ENCODE peak calls at places on chromosomes 5 and 9, in four cellular contexts. J is lower lobe of right lung, P is iris pigment epithelial cell, D is GM10248. U is an unnamed sample.

GRCh38 chr5:141692919-141693848 is 11.2 kb upstream of the ARAP3 start:
- DNase-seq in J (no peak), P (peak), D (no peak), U (no peak)

GRCh38 chr5:115349001-115349817 is 52.8 kb upstream of the CCDC112 start:
- DNase-seq in P (peak), J (no peak), D (no peak), U (no peak)

GRCh38 chr5:32390819-32391591 is 53.5 kb downstream of the ZFR start:
- DNase-seq in P (peak), D (no peak), J (no peak), U (no peak)

GRCh38 chr5:125409101-125409495 is 662.7 kb upstream of the ZNF608 start:
- DNase-seq in D (no peak), P (peak), J (no peak), U (no peak)

GRCh38 chr5:138647261-138647788 is 72.1 kb upstream of the HSPA9 start:
- DNase-seq in P (peak), D (no peak), J (no peak), U (no peak)

GRCh38 chr5:45508155-45508554 is 188.0 kb downstream of the HCN1 start:
- DNase-seq in J (no peak), D (no peak), P (no peak), U (no peak)

GRCh38 chr9:123983047-123983446 is 28.5 kb upstream of the LHX2 start:
- DNase-seq in P (no peak), J (no peak), D (no peak), U (no peak)

GRCh38 chr5:37412515-37412914 is 33.4 kb downstream of the WDR70 start:
- DNase-seq in D (no peak), P (no peak), J (no peak), U (no peak)

GRCh38 chr9:106708147-106708838 is 154.7 kb upstream of the ZNF462 start:
- DNase-seq in D (no peak), J (no peak), P (peak), U (no peak)

GRCh38 chr5:39102684-39103155 is 28.5 kb upstream of the RICTOR start:
- DNase-seq in D (no peak), J (no peak), P (peak), U (no peak)

GRCh38 chr9:131404987-131405386 is 11.1 kb downstream of the PRRC2B start:
- DNase-seq in D (no peak), P (no peak), J (no peak), U (no peak)

GRCh38 chr5:77869115-77869798 is 93.1 kb upstream of the TBCA start:
- DNase-seq in D (no peak), J (no peak), P (no peak), U (no peak)

GRCh38 chr5:155726267-155726666 is 600.7 kb upstream of the SGCD start:
- DNase-seq in P (peak), J (no peak), D (no peak), U (no peak)

GRCh38 chr5:149528661-149529060 is 22.6 kb downstream of the CSNK1A1 start:
- DNase-seq in J (no peak), D (no peak), P (no peak), U (no peak)

GRCh38 chr5:155794801-155795200 is 532.2 kb upstream of the SGCD start:
- DNase-seq in D (no peak), J (no peak), P (peak), U (no peak)

GRCh38 chr5:134174841-134175839 is 1.6 kb downstream of the SKP1 start:
- DNase-seq in P (peak), D (no peak), J (no peak), U (no peak)

GRCh38 chr5:31346896-31347557 is 153.5 kb downstream of the CDH6 start:
- DNase-seq in D (no peak), J (no peak), P (peak), U (no peak)

GRCh38 chr5:30849801-30850370 is 343.6 kb upstream of the CDH6 start:
- DNase-seq in D (no peak), P (peak), J (no peak), U (no peak)

GRCh38 chr5:95070453-95070852 is 214.4 kb downstream of the MCTP1 start:
- DNase-seq in J (no peak), P (no peak), D (no peak), U (no peak)